ENCODE peak calls at places on chromosomes 5 and 9, in seven cellular contexts. Y is hippocampal formation; F is CD4-positive, alpha-beta memory T cell; V is NAMALWA; C is CD8-positive, alpha-beta T cell; J is stimulated activated CD8-positive, alpha-beta memory T cell treated with anti-CD3 and anti-CD28 coated beads, Interleukin-4, amount 100 ng/mL, for 4 hours; Q is AG04450. B is an unnamed sample.
A peak's percentile ranks its signal among the peaks of the same experiment; 100 is the strongest.

GRCh38 chr9:108103294-108103693 is 613.7 kb upstream of the KLF4 start:
- DNase-seq in Y (no peak), F (no peak), V (no peak), C (no peak), J (no peak), Q (no peak), B (no peak)

GRCh38 chr5:35485487-35485886 is 132.2 kb upstream of the SPEF2 start:
- DNase-seq in Y (no peak), F (no peak), V (no peak), C (no peak), J (no peak), Q (no peak), B (no peak)

GRCh38 chr5:143054480-143054941 is 284.3 kb downstream of the ARHGAP26 start:
- DNase-seq in Y (no peak), F (no peak), V (no peak), C (no peak), J (no peak), Q (no peak), B (no peak)

GRCh38 chr9:88993327-88993726 is 2.1 kb downstream of the S1PR3 start:
- DNase-seq in Y (no peak), F (no peak), V (no peak), C (no peak), J (no peak), Q (no peak), B (no peak)

GRCh38 chr5:96796434-96796833 is 11.3 kb downstream of the ERAP1 start:
- DNase-seq in Y (no peak), F (no peak), V (no peak), C (no peak), J (no peak), Q (no peak), B (no peak)

GRCh38 chr5:9670371-9670770 is 40.2 kb upstream of the TAS2R1 start:
- DNase-seq in Y (peak; percentile 49), F (no peak), V (no peak), C (no peak), J (no peak), Q (no peak), B (no peak)

GRCh38 chr9:79809477-79809876 is 237.7 kb downstream of the TLE4 start:
- DNase-seq in Y (no peak), F (no peak), V (no peak), C (no peak), J (no peak), Q (no peak), B (no peak)

GRCh38 chr9:35726876-35727438 is 5.0 kb downstream of the TLN1 start:
- DNase-seq in Y (no peak), F (no peak), V (peak; percentile 57), C (peak; percentile 76), J (no peak), Q (no peak), B (no peak)

GRCh38 chr5:10145922-10146321 is 103.8 kb downstream of the ATPSCKMT start:
- DNase-seq in Y (peak; percentile 14), F (no peak), V (peak; percentile 70), C (no peak), J (no peak), Q (peak; percentile 10), B (no peak)

GRCh38 chr5:84450617-84451414 is 66.1 kb upstream of the EDIL3 start:
- DNase-seq in Y (no peak), F (no peak), V (peak; percentile 3), C (no peak), J (no peak), Q (no peak), B (no peak)

GRCh38 chr9:84101892-84102632 is 121.5 kb downstream of the RMI1 start:
- DNase-seq in Y (no peak), F (no peak), V (no peak), C (no peak), J (no peak), Q (no peak), B (no peak)

GRCh38 chr5:68898961-68899471 is 194.8 kb upstream of the SLC30A5 start:
- DNase-seq in Y (peak; percentile 12), F (no peak), V (peak; percentile 17), C (no peak), J (no peak), Q (no peak), B (no peak)

GRCh38 chr9:109037946-109038345 is 24.6 kb upstream of the CTNNAL1 start:
- DNase-seq in Y (no peak), F (no peak), V (no peak), C (no peak), J (no peak), Q (no peak), B (no peak)

GRCh38 chr9:121651295-121652036 is at the start of gene DAB2IP:
- DNase-seq in Y (peak; percentile 71), F (no peak), V (peak; percentile 36), C (no peak), J (no peak), Q (no peak), B (no peak)

B was measured in GM12891.